ENCODE peak calls at places on chromosomes 4 and X, in four cellular contexts. X is K562, Q is mucosa of descending colon, R is HepG2. G is an unnamed sample.

GRCh38 chrX:9370888-9371287 is 94.0 kb upstream of the TBL1X start:
- ATAC-seq in X (no peak), Q (no peak), R (no peak), G (peak; percentile 25)

GRCh38 chr4:78749972-78750727 is 26.0 kb upstream of the BMP2K start:
- ATAC-seq in X (no peak), Q (peak; percentile 67), R (no peak), G (no peak)

GRCh38 chr4:71456841-71457240 is 118.0 kb downstream of the SLC4A4 start:
- ATAC-seq in X (no peak), Q (peak; percentile 90), R (peak; percentile 86), G (no peak)

GRCh38 chrX:24427747-24428019 is 37.4 kb upstream of the PDK3 start:
- ATAC-seq in X (no peak), Q (no peak), R (peak; percentile 13), G (no peak)

GRCh38 chrX:140967036-140967435 is 35.4 kb upstream of the SPANXB1 start:
- ATAC-seq in X (no peak), Q (no peak), R (no peak), G (no peak)

GRCh38 chr4:120844528-120844921 is 78.0 kb downstream of the PRDM5 start:
- ATAC-seq in X (no peak), Q (no peak), R (no peak), G (no peak)

GRCh38 chrX:122565952-122566351 is 618.1 kb upstream of the GRIA3 start:
- ATAC-seq in X (no peak), Q (peak; percentile 48), R (no peak), G (peak; percentile 57)

GRCh38 chrX:46327229-46328081 is 217.8 kb downstream of the ZNF674 start:
- ATAC-seq in X (no peak), Q (peak; percentile 72), R (peak; percentile 98), G (no peak)

GRCh38 chr4:127730142-127730913 is at the start of gene SLC25A31:
- ATAC-seq in X (no peak), Q (no peak), R (no peak), G (no peak)

GRCh38 chr4:61395754-61396153 is 195.6 kb downstream of the ADGRL3 start:
- ATAC-seq in X (no peak), Q (no peak), R (no peak), G (no peak)

GRCh38 chr4:160864253-160864652 is 1299.5 kb downstream of the FSTL5 start:
- ATAC-seq in X (no peak), Q (no peak), R (no peak), G (no peak)

GRCh38 chrX:13263560-13264251 is 56.1 kb downstream of the ATXN3L start:
- ATAC-seq in X (no peak), Q (no peak), R (no peak), G (no peak)

GRCh38 chr4:165384186-165384585 is 5.4 kb downstream of the CPE start:
- ATAC-seq in X (no peak), Q (no peak), R (no peak), G (no peak)

GRCh38 chr4:48905363-48906015 is 1.1 kb downstream of the OCIAD2 start:
- ATAC-seq in X (peak; percentile 52), Q (peak; percentile 49), R (peak; percentile 84), G (no peak)

GRCh38 chr4:87498446-87498900 is 30.7 kb downstream of the SPARCL1 start:
- ATAC-seq in X (no peak), Q (peak; percentile 48), R (no peak), G (no peak)

GRCh38 chr4:146193628-146194027 is 18.1 kb downstream of the LSM6 start:
- ATAC-seq in X (no peak), Q (no peak), R (no peak), G (no peak)

GRCh38 chrX:72478853-72479252 is 93.8 kb downstream of the HDAC8 start:
- ATAC-seq in X (no peak), Q (peak; percentile 79), R (peak; percentile 98), G (no peak)

GRCh38 chr4:184427093-184427492 is 47.3 kb downstream of the IRF2 start:
- ATAC-seq in X (no peak), Q (peak; percentile 85), R (no peak), G (no peak)

GRCh38 chr4:1980561-1981041 is 28.2 kb downstream of the NELFA start:
- ATAC-seq in X (peak; percentile 6), Q (no peak), R (no peak), G (no peak)

GRCh38 chrX:8254386-8254785 is 83.3 kb upstream of the VCX2 start:
- ATAC-seq in X (no peak), Q (no peak), R (no peak), G (no peak)

GRCh38 chr4:128553665-128554515 is 255.6 kb upstream of the JADE1 start:
- ATAC-seq in X (peak; percentile 18), Q (peak; percentile 31), R (no peak), G (no peak)

GRCh38 chr4:61333490-61333889 is 133.4 kb downstream of the ADGRL3 start:
- ATAC-seq in X (no peak), Q (no peak), R (no peak), G (no peak)

GRCh38 chrX:39688576-39689373 is 409.0 kb downstream of the BCOR start:
- ATAC-seq in X (peak; percentile 92), Q (peak; percentile 88), R (peak; percentile 71), G (peak; percentile 92)

GRCh38 chr4:110830461-110830860 is 207.6 kb upstream of the PITX2 start:
- ATAC-seq in X (no peak), Q (peak; percentile 99), R (peak; percentile 57), G (no peak)

GRCh38 chr4:17029432-17029831 is 131.0 kb upstream of the LDB2 start:
- ATAC-seq in X (no peak), Q (no peak), R (no peak), G (no peak)

GRCh38 chrX:11765449-11765848 is 7.4 kb downstream of the MSL3 start:
- ATAC-seq in X (no peak), Q (no peak), R (no peak), G (no peak)

GRCh38 chr4:15868065-15868464 is 70.5 kb downstream of the FGFBP1 start:
- ATAC-seq in X (peak; percentile 80), Q (no peak), R (no peak), G (no peak)

GRCh38 chr4:105276361-105276760 is 129.7 kb downstream of the TET2 start:
- ATAC-seq in X (no peak), Q (no peak), R (no peak), G (no peak)

GRCh38 chr4:121154103-121154515 is 10.0 kb downstream of the TNIP3 start:
- ATAC-seq in X (no peak), Q (peak; percentile 49), R (no peak), G (no peak)

GRCh38 chrX:23745786-23746185 is 2.7 kb upstream of the ACOT9 start:
- ATAC-seq in X (no peak), Q (no peak), R (no peak), G (no peak)

GRCh38 chrX:150012647-150013046 is 74.4 kb upstream of the EOLA2 start:
- ATAC-seq in X (no peak), Q (no peak), R (no peak), G (no peak)

GRCh38 chrX:77114501-77114900 is 332.7 kb upstream of the FGF16 start:
- ATAC-seq in X (no peak), Q (no peak), R (peak; percentile 65), G (no peak)
- H3K4me3 ChIP-seq in X (no peak overlapping the region), Q (no peak overlapping the region), R (no peak overlapping the region), G (no peak overlapping the region)

GRCh38 chrX:153645921-153646481 is 1.0 kb upstream of the DUSP9 start:
- ATAC-seq in X (no peak), Q (no peak), R (peak; percentile 6), G (no peak)
- H3K4me3 ChIP-seq in X (no peak overlapping the region), Q (no peak overlapping the region), R (peak overlapping the region; percentile 61), G (no peak overlapping the region)

GRCh38 chr4:82373816-82374740 is at the start of gene HNRNPD:
- ATAC-seq in X (peak; percentile 85), Q (peak; percentile 86), R (peak; percentile 93), G (peak; percentile 96)
- H3K4me3 ChIP-seq in X (peak within 1 kb of the TSS; percentile 94), Q (peak within 1 kb of the TSS; percentile 73), R (peak within 1 kb of the TSS; percentile 100), G (peak within 1 kb of the TSS; percentile 100)

GRCh38 chr4:140240237-140240636 is 86.3 kb upstream of the MAML3 start:
- ATAC-seq in X (no peak), Q (no peak), R (no peak), G (no peak)

GRCh38 chr4:140236649-140237160 is 82.7 kb upstream of the MAML3 start:
- ATAC-seq in X (no peak), Q (no peak), R (no peak), G (no peak)

GRCh38 chr4:140238353-140239041 is 84.5 kb upstream of the MAML3 start:
- ATAC-seq in X (no peak), Q (peak; percentile 76), R (no peak), G (peak; percentile 83)

GRCh38 chr4:140239311-140239710 is 85.3 kb upstream of the MAML3 start:
- ATAC-seq in X (no peak), Q (no peak), R (no peak), G (no peak)

GRCh38 chr4:140237616-140238352 is 83.8 kb upstream of the MAML3 start:
- ATAC-seq in X (no peak), Q (peak; percentile 90), R (no peak), G (peak; percentile 82)
- H3K4me3 ChIP-seq in X (no peak overlapping the region), Q (no peak overlapping the region), R (no peak overlapping the region), G (peak overlapping the region; percentile 34)

DNA sequence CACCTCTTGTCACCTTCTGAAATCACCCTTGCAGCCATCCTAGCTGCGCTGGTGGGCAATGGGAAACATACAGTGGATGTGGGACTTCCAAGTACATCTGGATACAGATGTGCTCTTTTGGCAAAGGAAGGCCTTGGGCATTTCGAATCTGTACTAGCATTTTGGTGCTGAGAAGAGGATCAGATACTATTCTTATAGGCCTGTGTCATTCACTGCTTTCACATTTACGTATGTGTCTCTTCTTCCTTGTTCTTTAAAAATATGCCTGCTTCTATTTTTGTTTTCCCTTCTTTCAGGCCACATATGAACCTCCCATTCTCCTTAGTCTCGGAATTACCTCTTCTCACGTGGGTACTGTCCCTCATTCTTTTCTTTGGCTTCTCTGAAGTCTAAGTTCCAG is 53.1 kb downstream of the EFNB1 start:
- ATAC-seq in X (no peak), Q (no peak), R (no peak), G (no peak)
- H3K4me3 ChIP-seq in X (no peak overlapping the region), Q (no peak overlapping the region), R (no peak overlapping the region), G (no peak overlapping the region)

DNA sequence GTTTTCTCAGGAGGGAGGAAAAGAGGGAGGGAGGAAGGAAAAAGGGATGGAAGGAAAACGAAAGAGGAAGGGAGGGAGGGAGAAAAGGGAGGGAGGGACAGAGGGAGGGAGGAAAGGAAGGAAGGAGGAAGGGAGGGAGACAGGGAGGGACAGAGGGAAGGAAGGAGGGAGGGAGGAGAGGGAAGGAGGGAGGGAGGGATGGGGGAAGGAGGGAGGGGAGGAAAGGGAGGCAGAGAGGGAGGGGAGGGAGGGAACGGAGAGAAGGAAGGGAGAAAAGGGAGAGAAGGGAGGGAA is 15.4 kb downstream of the DHRSX start:
- ATAC-seq in X (no peak), Q (no peak), R (no peak), G (no peak)
- H3K4me3 ChIP-seq in X (no peak overlapping the region), Q (no peak overlapping the region), R (no peak overlapping the region), G (peak overlapping the region; percentile 42)

GRCh38 chr4:102431608-102431961 is 69.6 kb upstream of the NFKB1 start:
- ATAC-seq in X (no peak), Q (no peak), R (no peak), G (no peak)
- H3K4me3 ChIP-seq in X (peak overlapping the region; percentile 49), Q (peak overlapping the region; percentile 15), R (no peak overlapping the region), G (peak overlapping the region; percentile 98)

DNA sequence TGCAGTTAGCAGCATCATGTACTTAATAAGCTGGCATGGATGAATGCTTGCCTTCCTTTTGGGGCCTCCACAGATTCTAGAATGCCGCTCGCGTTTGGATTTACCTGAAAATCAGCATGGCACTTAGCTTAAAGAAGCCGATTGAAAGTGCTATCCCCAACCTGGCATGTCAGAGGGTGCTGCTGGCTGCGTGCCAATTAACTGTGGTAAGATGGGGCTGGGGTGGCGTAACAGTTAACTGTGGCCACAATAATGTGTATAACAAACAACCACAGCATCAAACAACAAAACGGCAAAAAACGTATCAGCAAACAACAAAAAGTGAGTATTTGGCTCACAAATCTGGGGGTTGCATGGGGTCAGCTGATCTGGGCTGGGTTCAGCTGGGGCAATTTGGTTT is 70.5 kb downstream of the CBLL2 start:
- ATAC-seq in X (no peak), Q (no peak), R (no peak), G (no peak)
- H3K4me3 ChIP-seq in X (no peak overlapping the region), Q (no peak overlapping the region), R (no peak overlapping the region), G (no peak overlapping the region)

G was measured in gastroesophageal sphincter.